ENCODE peak calls at places on chromosomes 16 and 17, in four cellular contexts. P, L, U and X are unnamed samples. For H3K27me3, the result is how much of the 10 kb centered on the place peaks cover.

GRCh38 chr17:43003542-43004172 is 2.9 kb upstream of the IFI35 start:
- DNase-seq in P (no peak), L (peak), U (no peak), X (no peak)

GRCh38 chr16:89108412-89108811 is 14.8 kb downstream of the ACSF3 start:
- DNase-seq in P (no peak), L (no peak), U (no peak), X (no peak)

GRCh38 chr17:45227101-45227591 is 5.5 kb downstream of the FMNL1 start:
- DNase-seq in P (peak), L (no peak), U (no peak), X (no peak)

GRCh38 chr17:59094921-59095530 is 11.7 kb downstream of the TRIM37 start:
- DNase-seq in P (no peak), L (no peak), U (no peak), X (no peak)

GRCh38 chr17:7110617-7111306 is 3.9 kb downstream of the ASGR2 start:
- DNase-seq in P (no peak), L (no peak), U (no peak), X (no peak)

GRCh38 chr17:77308768-77309726 is 168.3 kb downstream of the SEC14L1 start:
- DNase-seq in P (no peak), L (peak), U (no peak), X (peak)

GRCh38 chr17:17239832-17240231 is 2.9 kb upstream of the FLCN start:
- DNase-seq in P (no peak), L (no peak), U (no peak), X (no peak)

GRCh38 chr16:50699345-50700159 is 6.1 kb downstream of the NOD2 start:
- DNase-seq in P (no peak), L (no peak), U (no peak), X (no peak)

GRCh38 chr16:30697264-30698138 is 1.5 kb upstream of the SRCAP start:
- DNase-seq in P (peak), L (no peak), U (no peak), X (no peak)

GRCh38 chr17:31680126-31680525 is 178.9 kb downstream of the COPRS start:
- DNase-seq in P (no peak), L (no peak), U (no peak), X (no peak)

GRCh38 chr17:4559851-4560820 is at the start of gene GGT6:
- DNase-seq in P (no peak), L (no peak), U (peak), X (no peak)

GRCh38 chr16:31475949-31476304 is 4.0 kb downstream of the TGFB1I1 start:
- DNase-seq in P (no peak), L (no peak), U (peak), X (no peak)

GRCh38 chr16:85137323-85138072 is 25.2 kb upstream of the CIBAR2 start:
- DNase-seq in P (peak), L (peak), U (peak), X (peak)

GRCh38 chr17:76405967-76406647 is 21.7 kb downstream of the SPHK1 start:
- DNase-seq in P (peak), L (peak), U (peak), X (peak)

GRCh38 chr16:66026211-66026610 is 340.3 kb upstream of the CDH5 start:
- DNase-seq in P (no peak), L (peak), U (no peak), X (no peak)

GRCh38 chr17:79003661-79004411 is 5.7 kb downstream of the CANT1 start:
- DNase-seq in P (no peak), L (no peak), U (no peak), X (peak)

GRCh38 chr17:32493581-32494513 is 7.1 kb downstream of the CDK5R1 start:
- DNase-seq in P (no peak), L (no peak), U (no peak), X (no peak)

GRCh38 chr17:17179371-17179827 is 26.7 kb downstream of the PLD6 start:
- DNase-seq in P (no peak), L (no peak), U (no peak), X (no peak)

GRCh38 chr17:4711671-4712111 is 1.3 kb downstream of the ARRB2 start:
- DNase-seq in P (peak), L (peak), U (no peak), X (no peak)

GRCh38 chr16:51949260-51949659 is 597.7 kb downstream of the TOX3 start:
- DNase-seq in P (no peak), L (no peak), U (peak), X (no peak)

GRCh38 chr16:30741461-30741914 is 6.7 kb upstream of the PHKG2 start:
- DNase-seq in P (no peak), L (peak), U (peak), X (no peak)

GRCh38 chr16:728131-728889 is 1.4 kb downstream of the HAGHL start:
- DNase-seq in P (peak), L (peak), U (peak), X (peak)

GRCh38 chr16:728890-729744 is 2.2 kb downstream of the HAGHL start:
- DNase-seq in P (no peak), L (peak), U (no peak), X (no peak)

GRCh38 chr16:730666-731509 is 4.0 kb downstream of the HAGHL start:
- DNase-seq in P (no peak), L (peak), U (no peak), X (no peak)

GRCh38 chr16:732332-732731 is 5.4 kb downstream of the HAGHL start:
- DNase-seq in P (no peak), L (no peak), U (no peak), X (no peak)

GRCh38 chr16:729768-730665 is 3.1 kb downstream of the HAGHL start:
- DNase-seq in P (no peak), L (peak), U (no peak), X (no peak)
- H3K4me3 ChIP-seq in P (no peak), L (no peak), U (no peak), X (no peak)

DNA sequence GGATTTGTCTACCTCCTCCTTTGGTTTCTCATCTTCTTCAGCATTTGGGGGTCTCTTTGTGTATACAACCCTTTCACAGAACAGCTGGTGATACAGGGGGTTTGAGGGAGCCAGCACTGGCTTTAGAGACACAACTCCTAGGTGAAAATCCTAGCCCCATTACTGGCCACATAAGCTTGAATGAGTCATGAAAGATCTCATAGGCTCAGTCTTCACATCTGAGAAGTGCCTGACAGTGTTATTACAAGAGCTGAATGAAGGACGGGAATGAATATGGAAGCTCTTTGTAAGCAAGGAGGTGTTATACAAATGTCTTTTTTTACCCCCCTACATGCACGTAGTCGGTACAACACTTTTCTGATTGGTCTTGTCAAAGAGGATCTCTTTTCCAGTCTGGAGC is 1.7 kb upstream of the B4GALNT2 start:
- DNase-seq in P (no peak), L (no peak), U (no peak), X (no peak)
- H3K27me3 ChIP-seq in P (under half), L (under half), U (under half), X (under half)

DNA sequence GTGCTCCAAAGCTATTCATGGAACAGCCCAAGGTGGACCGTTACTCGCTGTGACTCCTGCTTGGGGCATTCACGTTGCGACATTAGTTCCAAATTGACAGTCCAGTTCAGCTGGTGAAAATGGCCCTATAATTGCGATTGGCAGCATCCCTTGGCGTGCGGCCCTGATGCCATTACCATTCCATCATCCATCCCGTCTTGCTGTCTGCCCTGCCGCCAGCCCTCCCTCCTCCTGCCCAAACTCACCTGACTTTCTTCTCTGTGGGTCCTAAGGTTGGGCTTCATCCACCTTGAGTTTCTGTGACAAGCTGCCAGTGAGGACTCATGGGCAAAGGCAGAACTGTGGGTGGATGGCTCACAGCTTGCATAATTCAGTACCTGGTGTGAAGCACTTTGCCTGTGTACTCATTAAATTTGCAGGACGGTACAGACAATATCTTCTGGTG is 104.6 kb downstream of the RPTOR start:
- DNase-seq in P (no peak), L (no peak), U (no peak), X (peak)
- H3K4me3 ChIP-seq in P (no peak), L (no peak), U (no peak), X (no peak)

GRCh38 chr17:36674278-36674650 is 72.9 kb downstream of the MRM1 start:
- DNase-seq in P (peak), L (no peak), U (no peak), X (no peak)

GRCh38 chr17:36675786-36676185 is 74.4 kb downstream of the MRM1 start:
- DNase-seq in P (no peak), L (no peak), U (no peak), X (no peak)

GRCh38 chr17:36673068-36673467 is 71.7 kb downstream of the MRM1 start:
- DNase-seq in P (no peak), L (no peak), U (no peak), X (no peak)

GRCh38 chr17:36673637-36674277 is 72.4 kb downstream of the MRM1 start:
- DNase-seq in P (no peak), L (no peak), U (no peak), X (no peak)

DNA sequence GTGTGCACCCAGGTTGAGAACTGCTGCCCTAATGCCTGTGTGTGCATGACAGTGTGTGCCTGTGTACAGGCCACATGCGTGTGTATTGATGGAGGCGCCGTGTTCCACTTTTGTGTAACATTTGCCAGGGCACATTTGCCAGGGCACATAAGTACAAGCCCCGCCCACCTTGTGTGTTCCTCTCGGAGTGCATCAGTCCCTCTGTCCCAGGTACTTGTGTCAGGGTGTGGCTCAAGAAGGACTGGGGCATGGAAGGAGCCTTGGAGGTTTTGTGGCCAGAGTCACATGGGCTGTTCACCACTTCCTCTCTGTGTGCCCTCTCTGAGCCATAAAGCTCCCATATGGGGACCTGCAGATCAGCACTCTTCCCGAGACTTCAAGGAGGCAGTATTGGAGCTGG is 73.9 kb downstream of the MRM1 start:
- DNase-seq in P (peak), L (no peak), U (no peak), X (no peak)
- H3K27me3 ChIP-seq in P (under half), L (under half), U (under half), X (under half)

GRCh38 chr16:69724981-69725479 is 1.3 kb downstream of the NQO1 start:
- DNase-seq in P (no peak), L (no peak), U (no peak), X (no peak)
- H3K4me3 ChIP-seq in P (no peak), L (no peak), U (peak), X (no peak)

GRCh38 chr16:1147027-1147426 is 5.9 kb upstream of the CACNA1H start:
- DNase-seq in P (no peak), L (no peak), U (no peak), X (no peak)
- H3K27me3 ChIP-seq in P (under half), L (under half), U (under half), X (under half)

GRCh38 chr16:18969855-18970240 is 13.9 kb upstream of the TMC7 start:
- DNase-seq in P (no peak), L (no peak), U (no peak), X (no peak)

GRCh38 chr16:18966791-18967190 is 16.9 kb upstream of the TMC7 start:
- DNase-seq in P (no peak), L (no peak), U (no peak), X (no peak)

GRCh38 chr16:18965555-18965954 is 18.2 kb upstream of the TMC7 start:
- DNase-seq in P (no peak), L (no peak), U (no peak), X (no peak)

GRCh38 chr16:18975109-18975508 is 8.6 kb upstream of the TMC7 start:
- DNase-seq in P (no peak), L (no peak), U (no peak), X (no peak)

GRCh38 chr16:18969050-18969854 is 14.5 kb upstream of the TMC7 start:
- DNase-seq in P (peak), L (peak), U (peak), X (peak)
- H3K4me3 ChIP-seq in P (peak), L (no peak), U (peak), X (peak)

DNA sequence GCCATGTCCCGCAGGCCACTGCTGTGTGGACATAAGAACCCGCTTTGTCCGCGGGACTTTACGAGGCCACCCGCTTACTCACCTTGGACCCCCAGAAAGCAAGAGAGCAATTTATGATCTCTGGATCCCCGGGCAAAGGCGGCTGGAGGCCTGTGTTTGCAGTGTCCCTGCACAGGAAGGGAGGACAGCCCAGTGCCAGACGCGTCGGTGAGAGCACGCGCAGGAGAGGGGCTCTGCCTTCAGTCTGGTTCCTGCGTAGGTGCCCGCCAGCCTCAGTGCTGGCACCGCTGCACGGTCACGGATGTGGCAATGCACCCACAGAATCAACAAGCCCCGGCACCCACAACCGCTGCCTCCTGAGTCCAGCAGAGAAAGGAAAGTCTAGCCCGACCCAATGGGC is 248.4 kb downstream of the C16orf95 start:
- DNase-seq in P (no peak), L (no peak), U (no peak), X (no peak)
- H3K27me3 ChIP-seq in P (under half), L (under half), U (under half), X (under half)